ENCODE peak calls at places on chromosomes 13 and 19, in four cellular contexts. E is gastrocnemius medialis, J is Peyer's patch, F is heart left ventricle. Y is an unnamed sample.

GRCh38 chr19:8367327-8368001 is 3.5 kb downstream of the ANGPTL4 start:
- DNase-seq in E (peak; percentile 81), J (peak; percentile 78), F (peak; percentile 88), Y (peak; percentile 97)

GRCh38 chr19:13747098-13747453 is 17.2 kb upstream of the MRI1 start:
- DNase-seq in E (no peak), J (no peak), F (no peak), Y (no peak)

GRCh38 chr13:99895999-99896695 is 75.4 kb downstream of the ZIC5 start:
- DNase-seq in E (no peak), J (no peak), F (no peak), Y (no peak)

GRCh38 chr13:44934724-44935123 is 54.5 kb downstream of the NUFIP1 start:
- DNase-seq in E (no peak), J (no peak), F (no peak), Y (no peak)

GRCh38 chr19:41864374-41864773 is 4.3 kb downstream of the RPS19 start:
- DNase-seq in E (no peak), J (no peak), F (no peak), Y (no peak)

GRCh38 chr19:41623360-41623759 is 3.5 kb downstream of the CEACAM4 start:
- DNase-seq in E (no peak), J (no peak), F (no peak), Y (no peak)

GRCh38 chr13:102138635-102139225 is 263.1 kb downstream of the FGF14 start:
- DNase-seq in E (no peak), J (no peak), F (no peak), Y (no peak)

GRCh38 chr13:54614729-54615128 is 1586.1 kb downstream of the OLFM4 start:
- DNase-seq in E (no peak), J (no peak), F (no peak), Y (no peak)

GRCh38 chr19:33052352-33052972 is 12.2 kb downstream of the RHPN2 start:
- DNase-seq in E (no peak), J (no peak), F (no peak), Y (no peak)

GRCh38 chr13:27625839-27626238 is 4.1 kb downstream of the POLR1D start:
- DNase-seq in E (no peak), J (no peak), F (no peak), Y (no peak)

GRCh38 chr19:14432817-14433453 is at the start of gene PKN1:
- DNase-seq in E (no peak), J (peak; percentile 64), F (peak; percentile 77), Y (no peak)

GRCh38 chr19:18651738-18652137 is 14.9 kb downstream of the KLHL26 start:
- DNase-seq in E (no peak), J (peak; percentile 43), F (no peak), Y (no peak)

GRCh38 chr13:30121244-30121643 is 186.1 kb downstream of the KATNAL1 start:
- DNase-seq in E (no peak), J (no peak), F (no peak), Y (no peak)

GRCh38 chr19:29497241-29497640 is 28.6 kb upstream of the VSTM2B start:
- DNase-seq in E (no peak), J (no peak), F (no peak), Y (no peak)

GRCh38 chr19:2043864-2044708 is 7.0 kb downstream of the MKNK2 start:
- DNase-seq in E (peak; percentile 22), J (peak; percentile 54), F (no peak), Y (peak; percentile 77)
- H3K27ac ChIP-seq in E (peak overlapping the region; percentile 100), J (no peak overlapping the region), F (peak overlapping the region; percentile 42), Y (peak overlapping the region; percentile 98)

GRCh38 chr13:36377822-36378480 is 31.8 kb upstream of the SPART start:
- DNase-seq in E (no peak), J (no peak), F (no peak), Y (no peak)
- TF ChIP-seq POLR2A in E (no peak), J (no peak), F (no peak), Y (no peak)

GRCh38 chr19:53868892-53869804 is 1.5 kb downstream of the MYADM start:
- DNase-seq in E (peak; percentile 53), J (peak; percentile 90), F (peak; percentile 92), Y (peak; percentile 97)
- TF ChIP-seq CTCF in E (peak; percentile 27), J (peak; percentile 54), F (peak; percentile 46), Y (peak; percentile 71)

GRCh38 chr19:45577111-45577905 is 7.3 kb downstream of the OPA3 start:
- DNase-seq in E (peak; percentile 65), J (peak; percentile 57), F (peak; percentile 49), Y (peak; percentile 79)

GRCh38 chr19:45571457-45572220 is 13.0 kb downstream of the OPA3 start:
- DNase-seq in E (no peak), J (no peak), F (no peak), Y (no peak)

GRCh38 chr19:45575216-45575615 is 9.4 kb downstream of the OPA3 start:
- DNase-seq in E (no peak), J (no peak), F (no peak), Y (no peak)

GRCh38 chr19:45576682-45577081 is 7.9 kb downstream of the OPA3 start:
- DNase-seq in E (no peak), J (no peak), F (no peak), Y (no peak)

DNA sequence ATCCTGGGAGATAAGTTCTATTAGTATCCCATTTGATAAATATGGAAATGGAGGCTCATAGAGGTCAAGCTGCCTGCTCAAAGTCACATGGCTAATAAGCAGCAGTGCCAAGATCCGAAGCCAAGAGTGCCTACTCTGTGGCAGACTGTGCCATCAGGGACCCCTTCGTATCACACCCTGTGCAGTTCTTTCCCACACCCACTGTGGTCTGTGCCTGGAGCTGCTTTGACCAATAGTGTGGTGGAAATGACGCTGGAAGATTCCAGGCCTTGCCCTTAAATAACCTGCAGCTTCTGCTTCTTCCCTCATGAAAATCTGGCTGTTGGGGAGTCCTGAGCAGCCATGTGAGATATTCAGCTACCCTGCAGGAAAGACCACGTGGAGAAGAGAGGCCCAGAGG is 10.1 kb downstream of the OPA3 start:
- DNase-seq in E (no peak), J (no peak), F (no peak), Y (no peak)
- H3K27ac ChIP-seq in E (peak overlapping the region; percentile 81), J (no peak overlapping the region), F (peak overlapping the region; percentile 83), Y (no peak overlapping the region)

GRCh38 chr13:93201992-93202558 is 24.5 kb upstream of the GPC6 start:
- DNase-seq in E (no peak), J (no peak), F (no peak), Y (no peak)
- TF ChIP-seq POLR2A in E (no peak), J (no peak), F (no peak), Y (no peak)

GRCh38 chr19:5141278-5141925 is 172.5 kb downstream of the KDM4B start:
- DNase-seq in E (no peak), J (no peak), F (no peak), Y (no peak)

GRCh38 chr19:5137114-5137513 is 168.2 kb downstream of the KDM4B start:
- DNase-seq in E (no peak), J (no peak), F (no peak), Y (no peak)

GRCh38 chr19:5137571-5138124 is 168.7 kb downstream of the KDM4B start:
- DNase-seq in E (no peak), J (no peak), F (no peak), Y (no peak)

GRCh38 chr19:5136060-5136855 is 167.3 kb downstream of the KDM4B start:
- DNase-seq in E (no peak), J (no peak), F (no peak), Y (no peak)

GRCh38 chr19:5138606-5139594 is 170.0 kb downstream of the KDM4B start:
- DNase-seq in E (no peak), J (no peak), F (peak; percentile 64), Y (no peak)
- TF ChIP-seq CTCF in E (no peak), J (no peak), F (no peak), Y (no peak)

DNA sequence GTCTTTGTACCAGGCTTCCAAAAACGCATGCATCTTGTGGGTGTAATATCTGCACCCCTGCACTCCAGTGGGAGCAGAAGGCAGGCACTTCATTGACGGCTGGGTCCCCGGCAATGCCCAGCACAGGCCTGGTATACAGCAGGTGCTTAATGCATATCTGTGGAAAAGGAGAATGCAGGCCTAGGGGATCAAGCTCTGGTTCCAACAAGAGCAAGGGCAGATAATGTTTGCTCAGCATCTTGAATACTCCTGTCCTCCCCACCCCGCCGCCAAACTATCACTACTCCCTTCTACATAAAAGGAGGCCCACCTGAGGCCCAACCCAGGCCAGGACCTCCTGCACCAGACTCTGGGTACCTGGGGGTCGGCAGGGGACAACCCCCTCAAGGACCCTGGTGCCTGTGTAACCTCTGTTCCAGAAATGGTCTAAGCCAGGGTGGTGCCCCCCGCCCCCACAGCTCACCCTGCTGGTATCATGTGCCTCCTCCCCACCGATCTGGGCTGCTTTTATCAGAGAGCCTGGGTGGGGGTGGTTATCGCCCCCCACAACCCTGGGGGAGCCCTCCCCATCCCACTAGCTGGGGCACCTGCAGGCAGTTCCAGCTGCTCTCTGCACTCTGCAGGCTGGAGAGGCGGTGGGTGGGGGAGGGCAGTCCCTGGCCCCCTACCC is 4.8 kb downstream of the KLF16 start:
- DNase-seq in E (no peak), J (no peak), F (no peak), Y (no peak)
- H3K27ac ChIP-seq in E (peak overlapping the region; percentile 82), J (peak overlapping the region; percentile 96), F (no peak overlapping the region), Y (peak overlapping the region; percentile 84)

GRCh38 chr19:55620410-55620809 is 4.0 kb downstream of the ZNF784 start:
- DNase-seq in E (no peak), J (no peak), F (no peak), Y (no peak)
- TF ChIP-seq POLR2A in E (no peak), J (no peak), F (no peak), Y (no peak)

GRCh38 chr19:19656451-19657396 is 6.8 kb downstream of the ATP13A1 start:
- DNase-seq in E (no peak), J (no peak), F (no peak), Y (no peak)
- TF ChIP-seq CTCF in E (no peak), J (no peak), F (no peak), Y (no peak)